ENCODE peak calls at places on chromosomes 11 and 22, in ten cellular contexts. Y is fibroblast of lung; H is CD4-positive, alpha-beta T cell; J is heart right ventricle; C is AG04450; L is Karpas-422; A is cardiac muscle cell; O is IMR-90; D is right atrium auricular region; B is CD4-positive, alpha-beta memory T cell. N is an unnamed sample.
A peak's percentile ranks its signal among the peaks of the same experiment; 100 is the strongest.

GRCh38 chr11:3880724-3881123 is 25.3 kb downstream of the STIM1 start:
- DNase-seq in Y (no peak), H (no peak), J (no peak), C (no peak), L (peak; percentile 61), A (no peak), O (peak; percentile 58), D (no peak), B (no peak), N (no peak)

GRCh38 chr11:65796726-65797601 is 10.1 kb downstream of the OVOL1 start:
- DNase-seq in Y (no peak), H (no peak), J (no peak), C (no peak), L (no peak), A (no peak), O (peak; percentile 20), D (no peak), B (no peak), N (no peak)

GRCh38 chr11:71165771-71166170 is 86.6 kb downstream of the SHANK2 start:
- DNase-seq in Y (no peak), H (no peak), J (no peak), C (no peak), L (no peak), A (no peak), O (no peak), D (no peak), B (no peak), N (no peak)

GRCh38 chr22:43466710-43467109 is 54.9 kb downstream of the MPPED1 start:
- DNase-seq in Y (no peak), H (no peak), J (no peak), C (no peak), L (no peak), A (no peak), O (no peak), D (no peak), B (no peak), N (no peak)

GRCh38 chr11:74208507-74208906 is 37.4 kb downstream of the PPME1 start:
- DNase-seq in Y (no peak), H (no peak), J (no peak), C (no peak), L (no peak), A (no peak), O (no peak), D (no peak), B (no peak), N (no peak)

GRCh38 chr22:26229910-26230309 is 60.6 kb downstream of the SEZ6L start:
- DNase-seq in Y (no peak), H (no peak), J (no peak), C (no peak), L (no peak), A (no peak), O (no peak), D (no peak), B (no peak), N (no peak)

GRCh38 chr11:1542267-1542666 is 29.8 kb downstream of the DUSP8 start:
- DNase-seq in Y (no peak), H (no peak), J (peak; percentile 7), C (no peak), L (no peak), A (no peak), O (no peak), D (no peak), B (no peak), N (peak; percentile 43)

GRCh38 chr22:36166518-36167220 is 6.1 kb upstream of the APOL3 start:
- DNase-seq in Y (no peak), H (no peak), J (no peak), C (no peak), L (no peak), A (no peak), O (no peak), D (peak; percentile 26), B (peak; percentile 80), N (no peak)

GRCh38 chr11:129846508-129847335 is 31.1 kb downstream of the TMEM45B start:
- DNase-seq in Y (peak; percentile 91), H (no peak), J (no peak), C (peak; percentile 80), L (no peak), A (peak; percentile 90), O (peak; percentile 92), D (no peak), B (peak; percentile 73), N (peak; percentile 24)

GRCh38 chr11:46778416-46778815 is 59.4 kb downstream of the F2 start:
- DNase-seq in Y (no peak), H (no peak), J (no peak), C (no peak), L (no peak), A (no peak), O (no peak), D (no peak), B (no peak), N (no peak)

GRCh38 chr11:72589802-72590761 is 84.1 kb downstream of the PDE2A start:
- DNase-seq in Y (peak; percentile 13), H (peak; percentile 52), J (peak; percentile 47), C (no peak), L (peak; percentile 79), A (peak; percentile 27), O (no peak), D (no peak), B (peak; percentile 40), N (peak; percentile 53)

GRCh38 chr22:42820075-42820763 is 36.9 kb downstream of the ARFGAP3 start:
- DNase-seq in Y (peak; percentile 90), H (no peak), J (no peak), C (peak; percentile 51), L (peak; percentile 60), A (peak; percentile 32), O (peak; percentile 93), D (peak; percentile 52), B (peak; percentile 2), N (no peak)

GRCh38 chr22:47278655-47279054 is 516.2 kb downstream of the TBC1D22A start:
- DNase-seq in Y (no peak), H (no peak), J (no peak), C (no peak), L (no peak), A (no peak), O (no peak), D (no peak), B (no peak), N (no peak)
- H3K9me3 ChIP-seq in Y (no peaks in the 10 kb centered on the region), H (no peaks in the 10 kb centered on the region), J (no peaks in the 10 kb centered on the region), C (no peaks in the 10 kb centered on the region), L (no peaks in the 10 kb centered on the region), A (no peaks in the 10 kb centered on the region), O (peaks cover 3% of the 10 kb centered on the region), D (no peaks in the 10 kb centered on the region), B (no peaks in the 10 kb centered on the region), N (no peaks in the 10 kb centered on the region)

DNA sequence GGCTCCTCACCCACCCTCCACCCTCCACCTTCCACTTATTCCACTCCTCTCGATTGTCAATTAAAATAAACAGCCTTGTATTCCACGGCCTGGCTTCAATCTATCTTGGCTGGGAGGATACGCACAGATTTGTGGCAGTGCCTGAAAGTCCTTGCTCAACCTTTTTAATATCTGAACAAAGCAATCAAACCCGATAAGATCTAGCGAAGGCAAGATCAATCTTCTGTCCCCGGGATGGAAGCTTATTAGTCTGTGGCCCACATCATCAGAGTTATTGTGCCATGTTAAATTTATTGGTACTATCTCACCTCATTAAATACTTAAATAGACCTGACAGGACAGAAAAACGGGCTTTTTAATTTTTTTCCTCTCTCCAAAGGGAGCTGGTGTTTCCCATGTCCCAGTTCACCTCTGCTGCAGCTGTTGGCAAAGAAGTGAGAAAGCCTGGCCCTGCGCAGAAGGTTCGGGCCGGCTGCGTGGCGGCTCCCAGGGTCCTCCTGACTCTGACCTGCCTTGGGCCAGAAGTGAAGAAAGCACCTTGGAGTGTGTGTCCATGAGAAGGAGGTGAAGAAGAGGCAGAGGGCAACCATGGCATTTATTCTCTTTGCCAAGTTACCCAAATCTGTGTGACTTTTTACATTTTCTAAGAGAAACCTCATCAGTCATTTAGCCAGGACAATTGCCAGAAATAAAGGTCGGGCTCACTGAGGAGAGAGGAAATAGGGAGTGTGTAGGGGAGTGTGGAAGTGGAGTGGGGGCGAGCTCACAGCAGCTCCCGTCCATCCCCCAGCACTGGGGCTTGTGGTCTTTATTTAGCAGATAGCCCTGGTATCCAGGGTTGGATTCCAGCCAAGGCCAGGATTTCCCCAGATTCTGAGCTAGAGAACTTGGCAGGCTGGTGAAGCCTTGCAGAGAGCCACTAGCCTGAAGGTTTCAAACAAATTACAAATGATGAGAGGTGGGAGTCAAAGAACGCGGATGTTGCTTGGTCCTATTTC is 102.3 kb upstream of the CADM1 start:
- DNase-seq in Y (peak; percentile 42), H (no peak), J (peak; percentile 31), C (peak; percentile 32), L (no peak), A (peak; percentile 81), O (peak; percentile 67), D (peak; percentile 62), B (no peak), N (no peak)
- H3K9me3 ChIP-seq in Y (no peaks in the 10 kb centered on the region), H (no peaks in the 10 kb centered on the region), J (no peaks in the 10 kb centered on the region), C (no peaks in the 10 kb centered on the region), L (no peaks in the 10 kb centered on the region), A (no peaks in the 10 kb centered on the region), O (no peaks in the 10 kb centered on the region), D (no peaks in the 10 kb centered on the region), B (no peaks in the 10 kb centered on the region), N (no peaks in the 10 kb centered on the region)

GRCh38 chr11:67594480-67594879 is 10.9 kb downstream of the GSTP1 start:
- DNase-seq in Y (no peak), H (no peak), J (no peak), C (no peak), L (no peak), A (no peak), O (no peak), D (no peak), B (no peak), N (no peak)

GRCh38 chr11:67592880-67593624 is 9.4 kb downstream of the GSTP1 start:
- DNase-seq in Y (no peak), H (no peak), J (no peak), C (no peak), L (no peak), A (no peak), O (no peak), D (no peak), B (no peak), N (no peak)

GRCh38 chr11:67599149-67599548 is 7.6 kb upstream of the NDUFV1 start:
- DNase-seq in Y (no peak), H (no peak), J (no peak), C (no peak), L (no peak), A (no peak), O (no peak), D (no peak), B (no peak), N (no peak)

GRCh38 chr11:67600324-67601029 is 6.3 kb upstream of the NDUFV1 start:
- DNase-seq in Y (no peak), H (no peak), J (no peak), C (no peak), L (peak; percentile 80), A (no peak), O (no peak), D (no peak), B (no peak), N (peak; percentile 47)

GRCh38 chr11:67596753-67597300 is 9.9 kb upstream of the NDUFV1 start:
- DNase-seq in Y (no peak), H (no peak), J (no peak), C (no peak), L (no peak), A (no peak), O (no peak), D (no peak), B (no peak), N (no peak)
- H3K9me3 ChIP-seq in Y (no peaks in the 10 kb centered on the region), H (no peaks in the 10 kb centered on the region), J (no peaks in the 10 kb centered on the region), C (no peaks in the 10 kb centered on the region), L (no peaks in the 10 kb centered on the region), A (no peaks in the 10 kb centered on the region), O (peaks cover 3% of the 10 kb centered on the region), D (no peaks in the 10 kb centered on the region), B (no peaks in the 10 kb centered on the region), N (no peaks in the 10 kb centered on the region)

DNA sequence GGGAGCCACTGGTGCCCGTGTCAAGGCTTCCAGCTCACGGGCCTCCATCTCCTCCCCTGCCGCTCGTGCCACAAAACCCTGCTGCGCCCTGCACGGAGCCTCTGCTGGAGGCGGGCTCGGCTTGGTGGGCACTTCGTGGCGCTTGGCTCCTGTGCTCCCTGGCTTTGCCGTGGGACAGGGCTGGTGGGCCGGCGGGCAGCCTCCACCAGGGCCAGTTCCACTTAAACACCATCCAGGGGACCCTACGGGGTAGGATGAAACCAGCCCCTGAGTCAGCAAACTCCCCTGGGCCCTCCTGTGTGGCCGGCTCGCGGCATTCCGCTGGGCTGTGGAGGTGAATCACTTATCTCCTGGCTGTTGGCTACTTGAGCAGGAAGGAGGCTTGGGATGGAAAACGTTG is 1304.6 kb downstream of the BRD1 start:
- DNase-seq in Y (no peak), H (no peak), J (no peak), C (no peak), L (no peak), A (no peak), O (no peak), D (no peak), B (no peak), N (no peak)
- H3K9me3 ChIP-seq in Y (no peaks in the 10 kb centered on the region), H (no peaks in the 10 kb centered on the region), J (no peaks in the 10 kb centered on the region), C (peaks cover 95% of the 10 kb centered on the region), L (no peaks in the 10 kb centered on the region), A (no peaks in the 10 kb centered on the region), O (peaks cover 78% of the 10 kb centered on the region), D (no peaks in the 10 kb centered on the region), B (no peaks in the 10 kb centered on the region), N (no peaks in the 10 kb centered on the region)